ENCODE peak calls at places on chromosome 1, in eight cellular contexts. R is heart left ventricle; X is CD8-positive, alpha-beta T cell; W is colonic mucosa; M is HCT116; L is pancreas; J is A549; U is upper lobe of right lung. D is an unnamed sample. For H3K4me1, the result is how much of the 10 kb centered on the place peaks cover.

GRCh38 chr1:165666152-165666551 is 32.2 kb downstream of the ALDH9A1 start:
- DNase-seq in R (no peak), X (no peak), W (no peak), M (no peak), L (no peak), J (no peak), U (no peak), D (no peak)

GRCh38 chr1:39282537-39283216 is 78.2 kb downstream of the MACF1 start:
- DNase-seq in R (no peak), X (no peak), W (no peak), M (no peak), L (no peak), J (no peak), U (no peak), D (no peak)

GRCh38 chr1:36161656-36162531 is 5.9 kb downstream of the MAP7D1 start:
- DNase-seq in R (peak), X (peak), W (no peak), M (no peak), L (no peak), J (no peak), U (peak), D (no peak)

GRCh38 chr1:1183833-1184775 is 10.4 kb downstream of the TTLL10 start:
- DNase-seq in R (peak), X (no peak), W (no peak), M (no peak), L (no peak), J (no peak), U (no peak), D (peak)

GRCh38 chr1:234979316-234980223 is 149.1 kb downstream of the TOMM20 start:
- DNase-seq in R (no peak), X (no peak), W (no peak), M (no peak), L (no peak), J (no peak), U (no peak), D (no peak)

GRCh38 chr1:50476800-50477199 is 53.6 kb upstream of the DMRTA2 start:
- DNase-seq in R (no peak), X (no peak), W (no peak), M (no peak), L (no peak), J (no peak), U (no peak), D (no peak)

GRCh38 chr1:203282720-203283542 is 22.4 kb upstream of the BTG2 start:
- DNase-seq in R (no peak), X (no peak), W (peak), M (no peak), L (peak), J (no peak), U (peak), D (peak)

GRCh38 chr1:106249810-106250209 is 806.7 kb upstream of the PRMT6 start:
- DNase-seq in R (no peak), X (no peak), W (no peak), M (no peak), L (no peak), J (no peak), U (no peak), D (no peak)

GRCh38 chr1:25664357-25664796 is 47.8 kb downstream of the MAN1C1 start:
- DNase-seq in R (no peak), X (no peak), W (no peak), M (no peak), L (no peak), J (no peak), U (no peak), D (no peak)

GRCh38 chr1:3858231-3858981 is 1.1 kb downstream of the DFFB start:
- DNase-seq in R (no peak), X (no peak), W (no peak), M (no peak), L (no peak), J (no peak), U (no peak), D (no peak)

GRCh38 chr1:32063261-32063681 is 9.5 kb upstream of the TMEM39B start:
- DNase-seq in R (no peak), X (no peak), W (no peak), M (peak), L (no peak), J (peak), U (no peak), D (no peak)

GRCh38 chr1:161440312-161440894 is 64.9 kb upstream of the FCGR2A start:
- DNase-seq in R (peak), X (peak), W (peak), M (no peak), L (peak), J (peak), U (peak), D (peak)
- TF ChIP-seq CTCF in R (peak), X (peak), W (peak), M (peak), L (peak), J (peak), U (peak), D (peak)

GRCh38 chr1:226942392-226942791 is 2.3 kb downstream of the COQ8A start:
- DNase-seq in R (no peak), X (no peak), W (no peak), M (no peak), L (no peak), J (no peak), U (no peak), D (no peak)

GRCh38 chr1:226945858-226946245 is 5.8 kb downstream of the COQ8A start:
- DNase-seq in R (no peak), X (no peak), W (no peak), M (no peak), L (no peak), J (no peak), U (no peak), D (no peak)

GRCh38 chr1:226945106-226945857 is 5.2 kb downstream of the COQ8A start:
- DNase-seq in R (no peak), X (no peak), W (peak), M (no peak), L (peak), J (no peak), U (peak), D (peak)

GRCh38 chr1:226943156-226943555 is 3.1 kb downstream of the COQ8A start:
- DNase-seq in R (no peak), X (no peak), W (no peak), M (no peak), L (no peak), J (no peak), U (no peak), D (no peak)

DNA sequence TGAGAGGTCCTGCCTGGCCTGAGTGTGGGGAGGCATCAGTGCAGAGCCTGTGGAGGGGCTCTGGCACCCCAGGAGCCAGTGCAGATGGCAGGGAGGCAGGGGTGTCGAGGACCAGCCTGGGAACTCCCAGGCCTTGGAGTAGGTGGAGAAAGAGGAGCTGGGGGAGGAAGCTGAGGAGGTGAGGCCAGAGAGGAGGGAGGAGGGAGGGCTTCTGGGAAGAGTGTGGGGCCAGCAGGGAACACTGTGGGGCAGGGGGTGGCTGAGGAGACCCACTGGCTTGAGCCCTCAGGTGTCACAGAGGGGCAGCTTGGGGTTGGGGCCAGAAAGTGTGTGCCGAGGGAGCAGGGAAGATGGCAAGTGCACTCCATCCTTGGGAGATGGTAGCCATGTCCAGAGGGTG is 3.8 kb downstream of the COQ8A start:
- DNase-seq in R (no peak), X (no peak), W (no peak), M (no peak), L (no peak), J (no peak), U (no peak), D (no peak)
- H3K4me1 ChIP-seq in R (half or more), X (under half), W (under half), M (under half), L (under half), J (under half), U (under half), D (half or more)

GRCh38 chr1:15848929-15849774 is 1.6 kb downstream of the SPEN start:
- DNase-seq in R (peak), X (peak), W (peak), M (peak), L (peak), J (peak), U (peak), D (peak)
- TF ChIP-seq CTCF in R (no peak), X (no peak), W (no peak), M (no peak), L (no peak), J (no peak), U (no peak), D (no peak)

DNA sequence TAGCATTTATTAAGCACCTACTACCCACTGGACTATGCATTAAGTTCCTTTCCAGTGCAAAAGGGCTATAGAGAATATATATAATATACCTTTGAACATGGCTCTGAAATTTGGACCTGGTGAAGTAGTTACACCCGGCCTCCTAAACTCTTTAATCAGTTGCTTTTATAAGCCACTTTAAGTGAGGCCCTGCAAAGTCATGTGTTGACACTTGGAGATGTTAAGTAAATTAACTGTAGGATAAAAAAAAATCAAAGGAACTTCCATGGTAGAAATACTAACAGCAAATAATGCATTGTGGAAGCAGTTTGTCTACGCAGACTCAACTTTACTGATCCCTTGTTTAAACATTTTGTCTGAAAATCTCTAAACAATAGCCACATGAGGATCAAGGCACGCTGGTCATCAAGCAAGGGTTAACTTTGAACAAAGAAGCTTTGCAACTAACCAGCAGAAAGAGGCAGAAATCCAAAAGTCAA is 283.9 kb downstream of the VAV3 start:
- DNase-seq in R (no peak), X (no peak), W (peak), M (no peak), L (no peak), J (no peak), U (no peak), D (no peak)
- H3K4me1 ChIP-seq in R (under half), X (under half), W (under half), M (under half), L (under half), J (half or more), U (under half), D (under half)

GRCh38 chr1:200979574-200980451 is 43.7 kb downstream of the KIF21B start:
- DNase-seq in R (no peak), X (peak), W (peak), M (peak), L (no peak), J (peak), U (no peak), D (peak)
- TF ChIP-seq CTCF in R (peak), X (peak), W (peak), M (peak), L (peak), J (peak), U (peak), D (peak)

GRCh38 chr1:244174922-244175521 is 123.9 kb downstream of the ZBTB18 start:
- DNase-seq in R (no peak), X (no peak), W (no peak), M (no peak), L (no peak), J (no peak), U (no peak), D (no peak)
- H3K4me1 ChIP-seq in R (under half), X (under half), W (under half), M (under half), L (under half), J (under half), U (under half), D (under half)

GRCh38 chr1:41791667-41792484 is 126.8 kb downstream of the HIVEP3 start:
- DNase-seq in R (no peak), X (no peak), W (no peak), M (no peak), L (no peak), J (no peak), U (no peak), D (no peak)

GRCh38 chr1:41792485-41792770 is 126.3 kb downstream of the HIVEP3 start:
- DNase-seq in R (no peak), X (no peak), W (no peak), M (no peak), L (no peak), J (no peak), U (no peak), D (no peak)

GRCh38 chr1:41799205-41799604 is 119.5 kb downstream of the HIVEP3 start:
- DNase-seq in R (no peak), X (no peak), W (no peak), M (no peak), L (no peak), J (no peak), U (no peak), D (no peak)

GRCh38 chr1:41794031-41794430 is 124.7 kb downstream of the HIVEP3 start:
- DNase-seq in R (no peak), X (no peak), W (no peak), M (no peak), L (no peak), J (no peak), U (no peak), D (no peak)

GRCh38 chr1:41795205-41795762 is 123.4 kb downstream of the HIVEP3 start:
- DNase-seq in R (no peak), X (no peak), W (no peak), M (peak), L (no peak), J (peak), U (no peak), D (no peak)
- TF ChIP-seq CTCF in R (no peak), X (no peak), W (no peak), M (peak), L (no peak), J (peak), U (peak), D (no peak)

DNA sequence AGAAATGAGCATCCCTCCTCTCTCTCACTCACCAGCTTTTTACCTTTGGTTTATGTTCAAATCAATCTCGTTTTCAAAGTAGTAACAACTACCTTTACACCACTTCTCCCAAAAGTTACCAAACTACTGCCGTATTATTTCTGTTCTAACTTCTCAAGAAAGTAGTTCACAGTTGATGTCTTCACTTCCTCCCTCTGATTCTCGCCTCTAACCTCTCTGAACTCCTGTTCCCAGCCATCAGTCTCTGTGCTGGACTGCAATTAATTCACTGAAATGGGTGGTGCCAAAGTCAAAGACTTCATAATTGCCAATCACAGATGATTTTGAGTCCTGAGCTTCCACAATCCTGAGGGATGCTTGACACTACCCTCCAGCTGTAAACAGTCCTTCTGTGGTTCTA is 54.0 kb downstream of the ZNF281 start:
- DNase-seq in R (no peak), X (no peak), W (no peak), M (no peak), L (no peak), J (no peak), U (no peak), D (no peak)
- H3K4me1 ChIP-seq in R (under half), X (under half), W (under half), M (under half), L (under half), J (under half), U (under half), D (under half)

DNA sequence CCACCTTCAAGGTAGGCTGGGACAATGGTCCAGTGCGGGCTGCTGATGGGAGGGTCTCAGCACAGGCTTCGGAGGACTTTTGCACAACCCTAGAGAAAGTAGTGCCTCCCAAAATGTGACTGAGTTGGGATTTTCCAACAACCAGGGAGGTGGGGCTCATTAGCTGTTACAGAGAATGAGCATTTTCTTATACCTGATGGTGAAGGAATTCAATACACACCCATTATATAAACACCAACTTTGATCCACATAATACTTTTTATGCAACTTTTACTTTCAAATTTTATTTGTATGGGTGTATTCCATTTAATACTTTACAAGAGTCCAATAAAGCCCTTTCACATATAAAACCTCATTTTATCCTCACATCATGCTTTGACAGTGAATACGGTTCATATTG is 31.3 kb upstream of the RNF186 start:
- DNase-seq in R (no peak), X (no peak), W (peak), M (no peak), L (no peak), J (no peak), U (no peak), D (peak)
- TF ChIP-seq CTCF in R (no peak), X (no peak), W (no peak), M (no peak), L (no peak), J (no peak), U (no peak), D (no peak)

D was measured in mucosa of descending colon.